ENCODE peak calls at places on chromosomes 6 and 20, in five cellular contexts. Z, B, J, Y and D are unnamed samples.

GRCh38 chr6:23137596-23137995 is 568.2 kb downstream of the HDGFL1 start:
- DNase-seq in B (no peak), J (no peak), Z (no peak), Y (peak), D (peak)

GRCh38 chr6:395432-396125 is 4.0 kb downstream of the IRF4 start:
- DNase-seq in B (no peak), J (no peak), Y (no peak), Z (no peak), D (no peak)

GRCh38 chr6:17968081-17968518 is 19.3 kb downstream of the KIF13A start:
- DNase-seq in Z (no peak), B (no peak), Y (no peak), J (no peak), D (no peak)

GRCh38 chr20:5844063-5844681 is 94.0 kb downstream of the SHLD1 start:
- DNase-seq in B (peak), Z (peak), Y (no peak), J (peak), D (no peak)

GRCh38 chr20:20780127-20780822 is 67.8 kb upstream of the RALGAPA2 start:
- DNase-seq in J (no peak), Z (no peak), B (no peak), Y (no peak), D (no peak)

GRCh38 chr20:57003012-57003411 is 263.4 kb downstream of the BMP7 start:
- DNase-seq in B (no peak), Y (no peak), Z (no peak), J (no peak), D (no peak)

GRCh38 chr20:62355527-62356142 is 11.5 kb downstream of the LAMA5 start:
- DNase-seq in Y (no peak), Z (no peak), J (no peak), B (no peak), D (no peak)

GRCh38 chr20:37804584-37805566 is 98.1 kb upstream of the VSTM2L start:
- DNase-seq in Y (no peak), J (no peak), Z (no peak), B (no peak), D (no peak)

GRCh38 chr20:48708116-48708515 is 119.7 kb downstream of the PREX1 start:
- DNase-seq in Z (no peak), J (no peak), Y (no peak), B (no peak), D (no peak)

GRCh38 chr6:70673601-70674000 is 5.9 kb downstream of the SMAP1 start:
- DNase-seq in J (no peak), Z (no peak), Y (no peak), B (no peak), D (no peak)

GRCh38 chr20:46710149-46710913 is 882 bp downstream of the SLC2A10 start:
- DNase-seq in Y (no peak), B (no peak), Z (no peak), J (no peak), D (no peak)

GRCh38 chr20:45308078-45308778 is at the start of gene MATN4:
- DNase-seq in Z (no peak), B (no peak), Y (no peak), J (no peak), D (no peak)

GRCh38 chr20:34951652-34952051 is 4.0 kb downstream of the GSS start:
- DNase-seq in B (no peak), Y (no peak), Z (no peak), J (no peak), D (no peak)

GRCh38 chr6:6515691-6516607 is 72.6 kb upstream of the LY86 start:
- DNase-seq in B (no peak), J (peak), Y (no peak), Z (peak), D (no peak)

GRCh38 chr6:99092461-99092860 is 144.7 kb upstream of the FBXL4 start:
- DNase-seq in Y (no peak), Z (no peak), B (no peak), J (no peak), D (no peak)

GRCh38 chr20:40668449-40669228 is 20.4 kb downstream of the MAFB start:
- DNase-seq in B (no peak), J (no peak), Y (no peak), Z (no peak), D (no peak)

GRCh38 chr6:110357298-110357695 is 852 bp downstream of the METTL24 start:
- DNase-seq in Y (no peak), J (no peak), Z (no peak), B (no peak), D (no peak)

GRCh38 chr6:54588176-54588575 is 258.4 kb upstream of the FAM83B start:
- DNase-seq in J (no peak), Z (no peak), B (no peak), Y (no peak), D (no peak)

GRCh38 chr20:63692436-63693078 is 3.9 kb upstream of the TNFRSF6B start:
- DNase-seq in B (no peak), Y (no peak), J (no peak), Z (no peak), D (no peak)

GRCh38 chr6:25223421-25224052 is 55.6 kb upstream of the CARMIL1 start:
- DNase-seq in J (peak), Z (peak), B (peak), Y (peak), D (peak)

GRCh38 chr6:89952696-89953095 is 58.4 kb downstream of the GJA10 start:
- DNase-seq in Y (no peak), J (no peak), Z (peak), B (peak), D (no peak)

GRCh38 chr6:157823523-157824370 is 701 bp downstream of the SNX9 start:
- DNase-seq in B (peak), Z (peak), Y (peak), J (peak), D (no peak)

GRCh38 chr20:41352666-41353065 is 12.0 kb downstream of the LPIN3 start:
- DNase-seq in Z (no peak), B (no peak), Y (no peak), J (no peak), D (no peak)

GRCh38 chr6:138815797-138816528 is 20.1 kb downstream of the ECT2L start:
- DNase-seq in J (no peak), B (peak), Y (peak), Z (no peak), D (peak)

GRCh38 chr20:53914091-53914860 is 156.1 kb downstream of the BCAS1 start:
- DNase-seq in B (peak), J (no peak), Y (peak), Z (no peak), D (no peak)

GRCh38 chr6:159610881-159611280 is 82.2 kb downstream of the SOD2 start:
- DNase-seq in B (no peak), J (no peak), Z (no peak), Y (no peak), D (no peak)

GRCh38 chr6:30219244-30219643 is 6.0 kb upstream of the TRIM26 start:
- DNase-seq in Z (peak), J (no peak), B (peak), Y (peak), D (peak)

GRCh38 chr6:34246563-34247391 is 2.0 kb downstream of the SMIM29 start:
- DNase-seq in J (peak), Y (peak), B (peak), Z (peak), D (no peak)

GRCh38 chr6:144678844-144679243 is 393.7 kb downstream of the UTRN start:
- DNase-seq in Y (no peak), B (no peak), Z (no peak), J (no peak), D (no peak)

GRCh38 chr20:58017237-58017969 is 211.1 kb downstream of the ANKRD60 start:
- DNase-seq in Y (no peak), J (no peak), Z (no peak), B (no peak), D (no peak)

GRCh38 chr6:136324981-136325380 is 35.3 kb upstream of the BCLAF1 start:
- DNase-seq in B (no peak), J (no peak), Z (no peak), Y (peak), D (no peak)